ENCODE peak calls at places on chromosomes 3 and 15, in six cellular contexts. O, P, G, U, T and Q are unnamed samples.

GRCh38 chr3:40398346-40398745 is 11.4 kb downstream of the ENTPD3 start:
- DNase-seq in O (no peak), P (peak), G (no peak), U (no peak), T (no peak), Q (no peak)

GRCh38 chr3:129519896-129520440 is 8.5 kb upstream of the RHO start:
- DNase-seq in O (no peak), P (no peak), G (no peak), U (no peak), T (peak), Q (no peak)

GRCh38 chr3:189710620-189711388 is 79.6 kb downstream of the TP63 start:
- DNase-seq in O (no peak), P (no peak), G (peak), U (no peak), T (no peak), Q (peak)

GRCh38 chr3:69103123-69103522 is 18.4 kb downstream of the ARL6IP5 start:
- DNase-seq in O (no peak), P (no peak), G (no peak), U (no peak), T (no peak), Q (no peak)

GRCh38 chr15:68479406-68479805 is 47.4 kb upstream of the ITGA11 start:
- DNase-seq in O (no peak), P (no peak), G (no peak), U (no peak), T (no peak), Q (peak)

GRCh38 chr3:134941820-134942219 is 146.8 kb downstream of the EPHB1 start:
- DNase-seq in O (no peak), P (no peak), G (no peak), U (no peak), T (no peak), Q (no peak)

GRCh38 chr15:36415643-36416042 is 163.8 kb upstream of the CDIN1 start:
- DNase-seq in O (no peak), P (no peak), G (no peak), U (no peak), T (no peak), Q (no peak)

GRCh38 chr3:151630938-151631417 is 102.7 kb upstream of the AADACL2 start:
- DNase-seq in O (no peak), P (peak), G (no peak), U (no peak), T (no peak), Q (no peak)

GRCh38 chr3:133933097-133934024 is 37.7 kb upstream of the RAB6B start:
- DNase-seq in O (no peak), P (no peak), G (no peak), U (no peak), T (no peak), Q (no peak)

GRCh38 chr3:47611577-47611976 is 32.9 kb upstream of the CSPG5 start:
- DNase-seq in O (no peak), P (no peak), G (no peak), U (no peak), T (no peak), Q (no peak)

GRCh38 chr3:183212565-183212964 is 40.5 kb upstream of the B3GNT5 start:
- DNase-seq in O (peak), P (no peak), G (peak), U (no peak), T (no peak), Q (no peak)

GRCh38 chr15:29910068-29910467 is 87.8 kb upstream of the TJP1 start:
- DNase-seq in O (no peak), P (no peak), G (no peak), U (no peak), T (no peak), Q (peak)

GRCh38 chr3:16058511-16058910 is 116.0 kb upstream of the GALNT15 start:
- DNase-seq in O (no peak), P (no peak), G (no peak), U (no peak), T (no peak), Q (no peak)

GRCh38 chr3:171393032-171393744 is 67.0 kb downstream of the TNIK start:
- DNase-seq in O (no peak), P (peak), G (peak), U (no peak), T (no peak), Q (no peak)

GRCh38 chr3:40810813-40811212 is 286.1 kb downstream of the ZNF621 start:
- DNase-seq in O (no peak), P (no peak), G (no peak), U (no peak), T (no peak), Q (no peak)

GRCh38 chr3:67601919-67602608 is 52.3 kb downstream of the SUCLG2 start:
- DNase-seq in O (no peak), P (no peak), G (no peak), U (no peak), T (no peak), Q (no peak)

DNA sequence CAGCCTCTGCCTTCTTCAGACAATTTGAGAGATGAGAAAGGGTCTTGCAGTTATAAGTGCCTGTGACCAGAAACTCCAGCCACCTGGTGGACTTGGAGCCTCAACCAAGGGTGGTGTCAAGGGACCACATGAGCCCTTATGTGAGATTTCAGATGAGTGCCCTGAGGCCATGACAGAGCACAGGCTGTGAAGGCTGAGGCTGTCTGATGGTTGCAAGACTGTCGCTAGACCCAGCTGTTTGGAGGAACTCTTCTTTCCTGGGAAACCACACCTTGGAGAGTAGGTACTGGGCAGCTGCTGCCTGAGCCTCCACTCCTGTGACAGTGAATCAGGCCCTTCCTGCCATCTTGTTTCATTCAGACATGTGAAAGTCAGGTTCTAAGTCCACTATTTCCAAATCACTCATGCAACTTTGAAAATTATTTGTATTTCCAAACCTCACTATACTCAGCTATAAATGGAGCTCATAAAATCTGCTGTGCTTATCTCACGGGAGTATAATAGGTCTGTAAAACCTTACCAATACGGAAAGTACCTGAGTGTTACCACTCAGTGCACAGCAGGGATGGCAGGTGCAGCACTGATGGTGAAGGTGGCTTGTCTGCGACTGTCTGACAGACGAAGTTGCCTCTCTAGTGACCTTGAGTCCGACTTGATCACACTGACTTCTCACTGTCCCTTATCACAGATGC is 99.4 kb downstream of the RPL39L start:
- DNase-seq in O (no peak), P (peak), G (no peak), U (no peak), T (no peak), Q (no peak)
- H3K27ac ChIP-seq in O (no peak), P (peak), G (no peak), U (no peak), T (no peak), Q (peak)

DNA sequence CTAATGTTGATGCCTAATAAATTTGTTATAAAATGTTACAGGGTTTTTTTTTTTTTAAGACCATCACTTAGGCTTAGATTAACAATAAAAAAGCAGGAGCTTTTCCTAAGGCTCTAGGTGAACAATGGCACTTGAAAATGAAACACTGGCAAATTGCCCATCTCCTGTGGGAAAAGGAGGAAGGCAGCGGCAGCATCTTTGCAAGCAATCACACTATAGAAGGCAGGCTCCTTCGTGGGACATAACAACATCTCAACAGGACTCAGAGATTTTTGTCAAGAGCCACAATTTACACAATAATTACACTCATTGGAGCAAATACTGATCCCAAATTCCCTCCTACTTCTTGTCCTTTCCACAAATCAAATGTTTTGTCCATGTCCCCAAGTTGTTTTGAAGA is 646.7 kb downstream of the ROBO2 start:
- DNase-seq in O (no peak), P (no peak), G (no peak), U (no peak), T (no peak), Q (no peak)
- TF ChIP-seq POLR2AphosphoS5 in O (no peak), P (no peak), G (no peak), U (no peak), T (no peak), Q (no peak)

GRCh38 chr3:78116874-78117273 is 1077.0 kb downstream of the ROBO2 start:
- DNase-seq in O (no peak), P (no peak), G (no peak), U (no peak), T (no peak), Q (no peak)
- H3K27ac ChIP-seq in O (no peak), P (no peak), G (no peak), U (no peak), T (no peak), Q (no peak)

GRCh38 chr3:187271582-187271981 is 20.0 kb downstream of the MASP1 start:
- DNase-seq in O (no peak), P (no peak), G (no peak), U (no peak), T (no peak), Q (no peak)

GRCh38 chr3:187277129-187277462 is 14.4 kb downstream of the MASP1 start:
- DNase-seq in O (no peak), P (no peak), G (no peak), U (no peak), T (no peak), Q (no peak)

GRCh38 chr3:187274315-187274976 is 17.1 kb downstream of the MASP1 start:
- DNase-seq in O (no peak), P (no peak), G (no peak), U (no peak), T (no peak), Q (no peak)

GRCh38 chr3:187276397-187277128 is 15.0 kb downstream of the MASP1 start:
- DNase-seq in O (no peak), P (peak), G (peak), U (no peak), T (no peak), Q (no peak)

DNA sequence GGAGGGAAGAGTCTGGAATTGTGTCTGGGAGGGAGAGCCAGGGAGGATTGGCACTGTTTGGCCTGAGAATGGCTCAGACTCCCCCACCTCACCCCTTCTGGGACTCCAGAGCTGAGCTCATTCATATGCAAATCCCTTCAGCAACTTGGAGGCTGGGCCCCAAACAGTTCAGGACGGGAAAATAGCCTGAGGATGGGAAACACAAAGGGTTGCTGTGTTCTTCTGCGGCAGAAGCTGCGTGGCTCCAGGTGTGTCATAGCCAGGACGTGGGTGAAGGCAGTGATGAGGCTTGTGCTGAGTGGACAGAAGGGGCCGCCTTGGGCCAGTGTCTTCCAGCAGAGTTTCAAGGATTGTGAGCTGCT is 16.6 kb downstream of the MASP1 start:
- DNase-seq in O (no peak), P (no peak), G (no peak), U (no peak), T (no peak), Q (no peak)
- TF ChIP-seq POLR2AphosphoS5 in O (no peak), P (no peak), G (no peak), U (no peak), T (no peak), Q (no peak)

DNA sequence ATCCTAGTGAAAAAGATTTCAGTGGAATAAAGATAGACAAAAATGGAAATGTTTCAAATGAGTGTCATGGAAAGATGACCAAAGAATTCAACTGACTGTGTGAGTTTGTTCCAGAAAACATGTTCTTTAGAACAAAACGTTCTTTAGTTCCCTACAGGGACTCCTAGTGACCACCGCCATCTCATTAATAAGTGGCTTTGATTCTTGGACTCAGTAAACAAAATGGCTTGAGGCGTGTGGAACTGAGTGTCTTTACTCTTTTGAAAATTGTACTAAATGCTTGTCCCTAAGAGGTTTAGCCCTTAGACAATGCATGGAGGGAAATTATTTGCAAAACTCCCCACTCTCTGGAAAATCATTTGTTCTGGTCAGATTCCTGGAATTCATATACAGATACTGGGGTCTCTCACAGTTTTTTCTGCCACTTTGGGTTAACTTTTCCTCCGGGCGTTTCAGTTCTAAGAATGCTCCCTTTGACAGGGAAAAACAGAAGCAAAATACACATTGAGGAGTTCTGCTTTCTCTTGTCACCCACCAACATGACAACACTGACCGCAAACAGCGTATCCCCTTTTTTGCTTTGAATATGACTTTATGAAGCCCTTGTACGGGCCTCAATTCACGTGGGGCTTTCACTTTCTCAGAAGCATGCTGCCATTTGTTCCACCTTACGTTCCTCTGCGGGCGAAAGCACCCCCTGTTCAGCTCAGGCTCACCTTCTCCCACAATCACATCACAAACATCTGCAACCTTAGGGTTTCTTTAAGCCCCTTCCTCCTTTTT is 15.3 kb upstream of the NRROS start:
- DNase-seq in O (peak), P (no peak), G (no peak), U (no peak), T (no peak), Q (no peak)
- H3K27ac ChIP-seq in O (peak), P (no peak), G (no peak), U (no peak), T (no peak), Q (no peak)

GRCh38 chr3:127761101-127761802 is 61.1 kb downstream of the MGLL start:
- DNase-seq in O (peak), P (no peak), G (no peak), U (no peak), T (no peak), Q (no peak)
- TF ChIP-seq POLR2AphosphoS5 in O (peak), P (no peak), G (no peak), U (no peak), T (no peak), Q (no peak)

GRCh38 chr3:111592941-111593340 is 2.2 kb downstream of the ZBED2 start:
- DNase-seq in O (no peak), P (no peak), G (no peak), U (no peak), T (no peak), Q (no peak)
- H3K27ac ChIP-seq in O (no peak), P (no peak), G (no peak), U (no peak), T (no peak), Q (no peak)

GRCh38 chr3:124887177-124887995 is at the start of gene ITGB5:
- DNase-seq in O (peak), P (peak), G (peak), U (peak), T (peak), Q (peak)
- TF ChIP-seq POLR2AphosphoS5 in O (no peak), P (peak), G (peak), U (peak), T (peak), Q (peak)